ENCODE peak calls at places on chromosome 21, in four cellular contexts. One of them, this sample, is unnamed.

GRCh38 chr21:38766987-38767722 is 38.6 kb upstream of the ETS2 start:
- DNase-seq in Calu3: peak; percentile 54
- DNase-seq in MG63: no peak
- DNase-seq in T-helper 1 cell: peak; percentile 91
- DNase-seq in this sample: peak; percentile 88

GRCh38 chr21:37367758-37368535 is 1.4 kb downstream of the DYRK1A start:
- DNase-seq in Calu3: peak; percentile 12
- DNase-seq in MG63: peak; percentile 35
- DNase-seq in T-helper 1 cell: peak; percentile 36
- DNase-seq in this sample: no peak

GRCh38 chr21:33244781-33245105 is 15.0 kb downstream of the IFNAR2 start:
- DNase-seq in Calu3: no peak
- DNase-seq in MG63: no peak
- DNase-seq in T-helper 1 cell: peak; percentile 37
- DNase-seq in this sample: no peak

GRCh38 chr21:46122758-46123683 is 25.1 kb downstream of the COL6A2 start:
- DNase-seq in Calu3: no peak
- DNase-seq in MG63: peak; percentile 0
- DNase-seq in T-helper 1 cell: no peak
- DNase-seq in this sample: no peak

GRCh38 chr21:31618696-31619430 is 40.6 kb upstream of the SOD1 start:
- DNase-seq in Calu3: no peak
- DNase-seq in MG63: no peak
- DNase-seq in T-helper 1 cell: peak; percentile 39
- DNase-seq in this sample: no peak

GRCh38 chr21:28135646-28136045 is 857.0 kb downstream of the LTN1 start:
- DNase-seq in Calu3: no peak
- DNase-seq in MG63: no peak
- DNase-seq in T-helper 1 cell: no peak
- DNase-seq in this sample: no peak

GRCh38 chr21:44038063-44038462 is 26.0 kb downstream of the TRAPPC10 start:
- DNase-seq in Calu3: no peak
- DNase-seq in MG63: no peak
- DNase-seq in T-helper 1 cell: no peak
- DNase-seq in this sample: no peak

GRCh38 chr21:38997051-38997450 is 186.2 kb downstream of the PSMG1 start:
- DNase-seq in Calu3: no peak
- DNase-seq in MG63: no peak
- DNase-seq in T-helper 1 cell: no peak
- DNase-seq in this sample: no peak

GRCh38 chr21:40053007-40053406 is 185.8 kb downstream of the PCP4 start:
- DNase-seq in Calu3: no peak
- DNase-seq in MG63: peak; percentile 72
- DNase-seq in T-helper 1 cell: no peak
- DNase-seq in this sample: no peak

GRCh38 chr21:29829514-29830255 is 110.1 kb downstream of the GRIK1 start:
- DNase-seq in Calu3: no peak
- DNase-seq in MG63: no peak
- DNase-seq in T-helper 1 cell: no peak
- DNase-seq in this sample: no peak

GRCh38 chr21:34642211-34643075 is 26.4 kb upstream of the CLIC6 start:
- DNase-seq in Calu3: no peak
- DNase-seq in MG63: no peak
- DNase-seq in T-helper 1 cell: no peak
- DNase-seq in this sample: no peak

GRCh38 chr21:16193758-16194606 is 464.2 kb downstream of the USP25 start:
- DNase-seq in Calu3: peak; percentile 21
- DNase-seq in MG63: peak; percentile 78
- DNase-seq in T-helper 1 cell: no peak
- DNase-seq in this sample: no peak

GRCh38 chr21:46065993-46066842 is 31.7 kb upstream of the COL6A2 start:
- DNase-seq in Calu3: no peak
- DNase-seq in MG63: no peak
- DNase-seq in T-helper 1 cell: no peak
- DNase-seq in this sample: no peak

GRCh38 chr21:28798798-28799197 is 193.9 kb downstream of the LTN1 start:
- DNase-seq in Calu3: no peak
- DNase-seq in MG63: no peak
- DNase-seq in T-helper 1 cell: no peak
- DNase-seq in this sample: no peak

GRCh38 chr21:36859744-36860501 is 106.5 kb downstream of the HLCS start:
- DNase-seq in Calu3: peak; percentile 84
- DNase-seq in MG63: peak; percentile 82
- DNase-seq in T-helper 1 cell: peak; percentile 57
- DNase-seq in this sample: no peak

GRCh38 chr21:31983120-31983519 is 110.3 kb downstream of the HUNK start:
- DNase-seq in Calu3: no peak
- DNase-seq in MG63: no peak
- DNase-seq in T-helper 1 cell: no peak
- DNase-seq in this sample: no peak

GRCh38 chr21:34807146-34807880 is 138.5 kb downstream of the CLIC6 start:
- DNase-seq in Calu3: peak; percentile 51
- DNase-seq in MG63: peak; percentile 79
- DNase-seq in T-helper 1 cell: peak; percentile 73
- DNase-seq in this sample: no peak

GRCh38 chr21:28100366-28100765 is 892.3 kb downstream of the LTN1 start:
- DNase-seq in Calu3: no peak
- DNase-seq in MG63: no peak
- DNase-seq in T-helper 1 cell: no peak
- DNase-seq in this sample: no peak

GRCh38 chr21:42834730-42835191 is 44.6 kb downstream of the WDR4 start:
- DNase-seq in Calu3: no peak
- DNase-seq in MG63: no peak
- DNase-seq in T-helper 1 cell: no peak
- DNase-seq in this sample: no peak

GRCh38 chr21:45328198-45329087 is 40.7 kb upstream of the POFUT2 start:
- DNase-seq in Calu3: no peak
- DNase-seq in MG63: no peak
- DNase-seq in T-helper 1 cell: no peak
- DNase-seq in this sample: no peak